ENCODE peak calls at places on chromosome 4, in seven cellular contexts. Z is cardiac muscle cell, M is astrocyte, G is left ventricle myocardium inferior, B is mucosa of descending colon, N is PC-3, S is mammary epithelial cell. A is an unnamed sample.

GRCh38 chr4:81457345-81457744 is 14.4 kb downstream of the RASGEF1B start:
- DNase-seq in N (no peak), M (no peak), S (no peak), Z (no peak), G (no peak), B (no peak), A (no peak)

GRCh38 chr4:144355809-144356757 is 215.6 kb upstream of the GYPA start:
- DNase-seq in G (no peak), M (peak; percentile 99), B (no peak), Z (peak; percentile 96), N (peak; percentile 85), S (peak; percentile 86), A (no peak)

GRCh38 chr4:33063238-33063637 is 2343.1 kb downstream of the PCDH7 start:
- DNase-seq in N (peak; percentile 1), G (no peak), M (peak; percentile 76), S (no peak), Z (peak; percentile 89), B (no peak), A (no peak)

GRCh38 chr4:146124023-146124680 is 51.4 kb upstream of the LSM6 start:
- DNase-seq in Z (peak; percentile 11), N (no peak), S (no peak), G (no peak), M (no peak), B (no peak), A (no peak)

GRCh38 chr4:144732584-144733130 is 86.7 kb downstream of the HHIP start:
- DNase-seq in G (no peak), Z (no peak), N (peak; percentile 65), S (peak; percentile 16), B (no peak), M (no peak), A (no peak)

GRCh38 chr4:19857405-19857804 is 394.3 kb upstream of the SLIT2 start:
- DNase-seq in G (no peak), N (no peak), M (no peak), Z (peak; percentile 64), S (no peak), B (no peak), A (no peak)

GRCh38 chr4:57550143-57550542 is 440.0 kb upstream of the IGFBP7 start:
- DNase-seq in N (no peak), Z (no peak), B (no peak), G (no peak), M (no peak), S (no peak), A (no peak)

GRCh38 chr4:2630556-2631273 is 94.3 kb downstream of the FAM193A start:
- DNase-seq in M (no peak), Z (no peak), N (no peak), B (no peak), S (no peak), G (no peak), A (no peak)

GRCh38 chr4:116688536-116688935 is 396.8 kb downstream of the TRAM1L1 start:
- DNase-seq in N (peak; percentile 47), M (no peak), Z (no peak), G (no peak), S (no peak), B (no peak), A (no peak)

GRCh38 chr4:87679449-87680169 is 29.5 kb downstream of the DMP1 start:
- DNase-seq in N (peak; percentile 53), Z (peak; percentile 84), S (peak; percentile 3), G (peak; percentile 36), M (peak; percentile 39), B (peak; percentile 27), A (peak; percentile 66)

GRCh38 chr4:56197387-56197786 is 189.9 kb downstream of the AASDH start:
- DNase-seq in G (no peak), Z (peak; percentile 59), N (peak; percentile 30), M (peak; percentile 36), S (peak; percentile 9), B (no peak), A (no peak)

GRCh38 chr4:189204616-189205015 is 736.1 kb upstream of the FRG1 start:
- DNase-seq in G (no peak), M (no peak), N (no peak), S (no peak), Z (no peak), B (no peak), A (no peak)

GRCh38 chr4:7941111-7942018 is 1.7 kb upstream of the AFAP1 start:
- DNase-seq in M (no peak), B (no peak), N (peak; percentile 81), Z (peak; percentile 43), G (no peak), S (no peak), A (peak; percentile 15)

GRCh38 chr4:113637823-113638691 is 123.5 kb downstream of the CAMK2D start:
- DNase-seq in B (no peak), S (no peak), Z (no peak), N (no peak), M (no peak), G (no peak), A (no peak)

GRCh38 chr4:166128452-166128851 is 255.4 kb downstream of the TLL1 start:
- DNase-seq in Z (peak; percentile 56), M (peak; percentile 32), S (peak; percentile 70), B (no peak), G (no peak), N (peak; percentile 67), A (no peak)

GRCh38 chr4:73851293-73851692 is 1.8 kb upstream of the PF4V1 start:
- DNase-seq in S (no peak), B (no peak), M (no peak), N (no peak), G (no peak), Z (no peak), A (no peak)

GRCh38 chr4:96993528-96993927 is 1149.7 kb downstream of the STPG2 start:
- DNase-seq in M (no peak), G (no peak), B (no peak), N (no peak), S (no peak), Z (no peak), A (no peak)

GRCh38 chr4:72997409-72997808 is 72.1 kb downstream of the COX18 start:
- DNase-seq in G (no peak), S (peak; percentile 69), N (peak; percentile 82), Z (peak; percentile 17), B (no peak), M (peak; percentile 40), A (no peak)

GRCh38 chr4:18020145-18020670 is 1.3 kb downstream of the LCORL start:
- DNase-seq in N (peak; percentile 6), S (peak; percentile 13), M (no peak), G (no peak), Z (peak; percentile 37), B (no peak), A (no peak)

GRCh38 chr4:168711197-168712120 is 214.6 kb downstream of the PALLD start:
- DNase-seq in Z (peak; percentile 74), B (no peak), G (no peak), N (no peak), S (peak; percentile 63), M (peak; percentile 91), A (peak; percentile 71)

GRCh38 chr4:139039044-139039443 is 23.5 kb downstream of the NOCT start:
- DNase-seq in M (no peak), G (no peak), Z (no peak), N (no peak), B (no peak), S (no peak), A (no peak)

GRCh38 chr4:139042981-139043460 is 27.4 kb downstream of the NOCT start:
- DNase-seq in B (no peak), M (no peak), N (no peak), G (no peak), Z (no peak), S (no peak), A (peak; percentile 20)
- H3K36me3 ChIP-seq in B (no peaks in the 10 kb centered on the region), M (peaks cover 30% of the 10 kb centered on the region), N (peaks cover 23% of the 10 kb centered on the region), G (peaks cover 28% of the 10 kb centered on the region), Z (peaks cover 6% of the 10 kb centered on the region), S (peaks cover 16% of the 10 kb centered on the region), A (no peaks in the 10 kb centered on the region)

DNA sequence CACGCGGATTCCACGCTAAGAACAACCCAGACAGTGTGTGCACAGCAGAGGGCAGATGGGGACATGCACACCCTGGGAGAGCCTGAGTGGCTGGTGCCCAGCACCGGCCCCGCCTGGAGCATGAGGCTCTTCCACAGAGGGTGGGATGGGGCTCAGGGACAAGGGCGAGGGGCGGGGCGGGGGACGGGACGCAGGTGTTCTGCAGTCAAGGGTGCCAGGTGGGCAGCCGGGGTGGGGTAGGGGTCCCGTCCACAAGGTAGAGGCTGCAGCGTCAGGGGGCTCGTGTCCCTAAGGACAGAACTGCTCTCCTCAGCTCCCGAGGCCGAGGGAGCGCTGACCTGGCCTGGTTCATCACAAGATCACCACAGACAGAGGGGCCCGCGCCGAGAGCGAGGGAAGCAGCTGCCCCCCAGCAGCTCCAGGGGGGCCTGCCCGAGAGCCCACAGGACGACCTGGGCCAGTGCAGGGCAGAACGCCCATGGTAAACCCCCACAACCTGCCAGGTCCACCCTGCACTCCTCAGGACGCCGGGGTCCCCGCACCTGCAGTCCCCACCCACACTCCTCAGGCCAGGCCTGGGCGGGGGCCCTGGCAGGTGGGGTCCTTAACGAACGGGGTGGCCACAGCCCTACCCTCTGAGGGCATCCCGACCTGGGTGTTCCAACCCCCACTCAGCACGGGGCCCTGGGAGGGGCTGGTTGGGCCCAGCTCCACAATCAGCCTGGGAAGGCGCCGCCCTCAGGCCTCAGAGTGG is 26.7 kb downstream of the CTBP1 start:
- DNase-seq in B (no peak), Z (no peak), M (no peak), N (no peak), G (no peak), S (no peak), A (no peak)
- H3K36me3 ChIP-seq in B (peaks cover 4% of the 10 kb centered on the region), Z (peaks cover 50% of the 10 kb centered on the region), M (peaks cover 27% of the 10 kb centered on the region), N (peaks cover 8% of the 10 kb centered on the region), G (peaks cover 69% of the 10 kb centered on the region), S (peaks cover 17% of the 10 kb centered on the region), A (no peaks in the 10 kb centered on the region)

GRCh38 chr4:84680956-84681355 is 98.0 kb downstream of the CDS1 start:
- DNase-seq in S (no peak), G (no peak), N (no peak), B (no peak), Z (no peak), M (no peak), A (no peak)
- H3K36me3 ChIP-seq in S (peaks cover 12% of the 10 kb centered on the region), G (peaks cover 94% of the 10 kb centered on the region), N (peaks cover 8% of the 10 kb centered on the region), B (no peaks in the 10 kb centered on the region), Z (peaks cover 32% of the 10 kb centered on the region), M (peaks cover 24% of the 10 kb centered on the region), A (no peaks in the 10 kb centered on the region)

DNA sequence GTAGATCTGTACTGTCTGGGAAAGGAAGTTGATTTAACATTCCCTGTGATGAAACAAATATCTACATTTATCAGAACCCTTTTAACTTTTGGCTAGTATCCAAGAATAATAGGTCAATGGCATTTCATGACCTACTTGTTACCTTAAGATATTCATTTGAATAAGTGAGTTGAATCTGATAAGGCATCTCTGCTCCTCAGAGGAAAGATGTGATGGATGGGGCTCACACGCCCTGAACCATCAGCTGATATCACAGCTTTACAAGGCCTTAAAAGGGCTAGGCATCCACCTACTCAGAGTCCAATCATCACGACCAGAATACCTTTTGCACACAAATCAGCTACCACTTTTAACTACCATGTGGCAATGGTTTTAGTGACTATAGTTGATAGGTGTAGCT is 90.2 kb upstream of the PDLIM3 start:
- DNase-seq in B (no peak), N (no peak), G (no peak), Z (no peak), M (no peak), S (no peak), A (no peak)
- H3K36me3 ChIP-seq in B (no peaks in the 10 kb centered on the region), N (no peaks in the 10 kb centered on the region), G (peaks cover 87% of the 10 kb centered on the region), Z (peaks cover 99% of the 10 kb centered on the region), M (peaks cover 3% of the 10 kb centered on the region), S (no peaks in the 10 kb centered on the region), A (no peaks in the 10 kb centered on the region)